ENCODE peak calls at places on chromosomes 2 and 18, in four cellular contexts. O is activated CD4-positive, alpha-beta T cell treated with anti-CD3 and anti-CD28 coated beads for 24 hours; K is COLO829; R is brain microvascular endothelial cell. L is an unnamed sample.
A peak's percentile ranks its signal among the peaks of the same experiment; 100 is the strongest.

GRCh38 chr2:173468394-173468793 is 113.7 kb downstream of the CDCA7 start:
- DNase-seq in K (no peak), O (no peak), R (no peak), L (no peak)

GRCh38 chr18:23281626-23282436 is 146.5 kb downstream of the CABLES1 start:
- DNase-seq in K (peak; percentile 67), O (no peak), R (no peak), L (peak; percentile 94)

GRCh38 chr18:32049393-32050161 is 31.0 kb downstream of the RNF125 start:
- DNase-seq in R (no peak), O (no peak), K (no peak), L (no peak)

GRCh38 chr2:108129636-108130035 is 110.1 kb upstream of the SULT1C3 start:
- DNase-seq in R (no peak), K (no peak), O (no peak), L (no peak)

GRCh38 chr2:29009711-29010677 is 28.9 kb downstream of the TOGARAM2 start:
- DNase-seq in K (no peak), R (no peak), O (no peak), L (no peak)

GRCh38 chr2:1837022-1837421 is 92.7 kb upstream of the PXDN start:
- DNase-seq in O (no peak), R (no peak), K (no peak), L (no peak)

GRCh38 chr2:905091-905832 is 45.4 kb upstream of the SNTG2 start:
- DNase-seq in K (no peak), O (no peak), R (no peak), L (no peak)

GRCh38 chr2:26169226-26169625 is 3.7 kb upstream of the GAREM2 start:
- DNase-seq in K (no peak), R (no peak), O (no peak), L (no peak)

GRCh38 chr2:69645026-69645425 is 1.5 kb upstream of the AAK1 start:
- DNase-seq in R (no peak), O (no peak), K (no peak), L (no peak)

GRCh38 chr2:76089683-76090082 is 379.0 kb upstream of the GCFC2 start:
- DNase-seq in R (no peak), K (no peak), O (no peak), L (no peak)

GRCh38 chr2:121519153-121519552 is 11.5 kb upstream of the RNU4ATAC start:
- DNase-seq in R (no peak), O (no peak), K (no peak), L (no peak)

GRCh38 chr18:8279931-8280330 is 329.3 kb upstream of the RAB12 start:
- DNase-seq in O (no peak), R (no peak), K (no peak), L (no peak)

GRCh38 chr2:54657664-54658083 is 65.8 kb upstream of the EML6 start:
- DNase-seq in R (peak; percentile 38), K (peak; percentile 50), O (peak; percentile 28), L (no peak)

GRCh38 chr2:231384970-231385369 is 10.5 kb upstream of the B3GNT7 start:
- DNase-seq in O (no peak), K (no peak), R (no peak), L (no peak)

GRCh38 chr18:1884623-1885022 is 686.7 kb downstream of the METTL4 start:
- DNase-seq in K (no peak), O (no peak), R (no peak), L (no peak)

GRCh38 chr2:130826419-130826818 is 10.3 kb upstream of the ARHGEF4 start:
- DNase-seq in O (no peak), R (no peak), K (no peak), L (no peak)

GRCh38 chr2:113116100-113116958 is 11.1 kb upstream of the IL1RN start:
- DNase-seq in K (no peak), O (no peak), R (no peak), L (no peak)

GRCh38 chr2:25567406-25567805 is 106.0 kb downstream of the DTNB start:
- DNase-seq in K (peak; percentile 77), O (no peak), R (peak; percentile 48), L (peak; percentile 27)

GRCh38 chr18:49018553-49018943 is 67.8 kb upstream of the SMAD7 start:
- DNase-seq in K (no peak), O (no peak), R (no peak), L (no peak)

GRCh38 chr2:201420442-201421113 is 30.7 kb downstream of the TRAK2 start:
- DNase-seq in R (peak; percentile 59), K (peak; percentile 83), O (no peak), L (peak; percentile 64)

GRCh38 chr2:64699712-64700111 is 46.0 kb upstream of the SERTAD2 start:
- DNase-seq in R (no peak), O (no peak), K (no peak), L (no peak)

GRCh38 chr18:55489034-55489741 is 98.8 kb downstream of the TCF4 start:
- DNase-seq in R (no peak), O (no peak), K (no peak), L (no peak)

GRCh38 chr2:127541849-127542630 is 6.6 kb downstream of the MYO7B start:
- DNase-seq in O (no peak), K (no peak), R (no peak), L (no peak)

GRCh38 chr2:66930499-66931165 is 466.5 kb upstream of the ETAA1 start:
- DNase-seq in K (no peak), R (no peak), O (no peak), L (no peak)

GRCh38 chr2:120956486-120957156 is 221.0 kb downstream of the GLI2 start:
- DNase-seq in O (no peak), R (no peak), K (no peak), L (no peak)

GRCh38 chr18:64219511-64219910 is 70.6 kb upstream of the LINC00305 start:
- DNase-seq in O (no peak), K (no peak), R (no peak), L (no peak)

GRCh38 chr2:73257425-73258125 is 23.5 kb downstream of the CCT7 start:
- DNase-seq in K (no peak), O (no peak), R (no peak), L (no peak)

GRCh38 chr2:70923378-70924015 is 12.2 kb upstream of the ATP6V1B1 start:
- DNase-seq in R (no peak), O (no peak), K (no peak), L (no peak)

GRCh38 chr2:188244383-188244782 is 47.3 kb upstream of the GULP1 start:
- DNase-seq in O (no peak), K (no peak), R (peak; percentile 10), L (no peak)

GRCh38 chr18:75109819-75110218 is 99.1 kb downstream of the PTGR3 start:
- DNase-seq in K (no peak), O (no peak), R (no peak), L (no peak)

GRCh38 chr2:239227661-239228371 is 173.0 kb downstream of the HDAC4 start:
- DNase-seq in K (no peak), O (no peak), R (no peak), L (peak; percentile 45)

GRCh38 chr2:159639712-159640111 is 23.4 kb upstream of the BAZ2B start:
- DNase-seq in K (no peak), R (no peak), O (no peak), L (no peak)

GRCh38 chr2:73020657-73021370 is 50.7 kb downstream of the SFXN5 start:
- DNase-seq in O (no peak), K (peak; percentile 11), R (peak; percentile 88), L (peak; percentile 94)

GRCh38 chr2:24739355-24740025 is 53.7 kb downstream of the PTRHD1 start:
- DNase-seq in O (no peak), K (no peak), R (peak; percentile 55), L (peak; percentile 38)

GRCh38 chr2:207450186-207450585 is 79.6 kb upstream of the CREB1 start:
- DNase-seq in R (no peak), K (no peak), O (no peak), L (no peak)

GRCh38 chr18:55588876-55589595 is 1.0 kb upstream of the TCF4 start:
- DNase-seq in R (no peak), O (no peak), K (no peak), L (no peak)